ENCODE peak calls at places on chromosome 5, in ten cellular contexts. S is lower lobe of right lung, X is fibroblast of pulmonary artery, A is astrocyte of the spinal cord, K is GM13977, D is omental fat pad, E is stomach, T is A549, B is AG09319, G is A673. F is an unnamed sample.

GRCh38 chr5:50440651-50441478 is at the start of gene EMB:
- DNase-seq in G (peak; percentile 71), K (peak; percentile 56), D (peak; percentile 26), S (peak; percentile 88), E (peak; percentile 66), X (peak; percentile 1), A (peak; percentile 29), B (no peak), T (peak; percentile 63), F (peak; percentile 70)

GRCh38 chr5:82820188-82820587 is 257.0 kb downstream of the TMEM167A start:
- DNase-seq in S (no peak), E (no peak), T (no peak), G (no peak), X (no peak), A (no peak), D (no peak), K (no peak), B (no peak), F (no peak)

GRCh38 chr5:90233496-90233895 is 176.1 kb downstream of the CETN3 start:
- DNase-seq in S (no peak), T (no peak), X (peak; percentile 2), A (peak; percentile 10), D (no peak), E (no peak), G (no peak), K (no peak), B (no peak), F (no peak)

GRCh38 chr5:151591144-151591819 is at the start of gene FAT2:
- DNase-seq in S (no peak), A (no peak), E (no peak), B (no peak), K (no peak), G (no peak), T (no peak), X (no peak), D (no peak), F (peak; percentile 33)

GRCh38 chr5:167639213-167639612 is 652.2 kb upstream of the WWC1 start:
- DNase-seq in X (peak; percentile 71), T (no peak), S (no peak), E (no peak), D (no peak), B (no peak), K (no peak), A (peak; percentile 57), G (peak; percentile 25), F (no peak)

GRCh38 chr5:146107901-146108300 is 2.5 kb upstream of the PLAC8L1 start:
- DNase-seq in B (no peak), A (peak; percentile 13), D (no peak), K (no peak), X (peak; percentile 38), E (no peak), S (no peak), G (no peak), T (no peak), F (no peak)

GRCh38 chr5:139740138-139740992 is 55.2 kb upstream of the PSD2 start:
- DNase-seq in K (peak; percentile 61), S (no peak), T (no peak), X (no peak), E (no peak), B (no peak), A (no peak), G (no peak), D (no peak), F (no peak)

GRCh38 chr5:139104577-139105271 is 93.4 kb downstream of the SIL1 start:
- DNase-seq in T (no peak), A (peak; percentile 91), D (peak; percentile 25), E (no peak), K (no peak), B (peak; percentile 87), S (no peak), X (peak; percentile 95), G (no peak), F (no peak)

GRCh38 chr5:35096209-35096608 is 48.5 kb upstream of the AGXT2 start:
- DNase-seq in S (no peak), K (no peak), D (no peak), X (no peak), E (no peak), T (no peak), A (no peak), B (no peak), G (no peak), F (no peak)

GRCh38 chr5:178307266-178308045 is 74.9 kb upstream of the PHYKPL start:
- DNase-seq in B (no peak), X (no peak), K (no peak), G (no peak), E (no peak), T (no peak), A (no peak), D (no peak), S (peak; percentile 42), F (no peak)

GRCh38 chr5:75668988-75669760 is 48.1 kb downstream of the POC5 start:
- DNase-seq in A (no peak), E (peak; percentile 62), G (no peak), T (peak; percentile 34), D (no peak), B (no peak), X (peak; percentile 25), S (no peak), K (peak; percentile 45), F (no peak)

GRCh38 chr5:14685757-14686156 is 21.2 kb downstream of the OTULIN start:
- DNase-seq in T (peak; percentile 56), B (no peak), A (peak; percentile 69), K (peak; percentile 63), S (no peak), E (no peak), D (no peak), G (peak; percentile 69), X (peak; percentile 74), F (peak; percentile 23)

GRCh38 chr5:137486707-137487106 is 12.4 kb downstream of the SPOCK1 start:
- DNase-seq in D (no peak), E (no peak), T (peak; percentile 30), G (no peak), S (no peak), B (no peak), K (no peak), X (peak; percentile 77), A (peak; percentile 84), F (no peak)

GRCh38 chr5:172407241-172407691 is 47.1 kb downstream of the SH3PXD2B start:
- DNase-seq in S (no peak), E (no peak), G (no peak), A (peak; percentile 45), X (no peak), B (no peak), T (no peak), K (no peak), D (no peak), F (no peak)

GRCh38 chr5:61801174-61801573 is 469.1 kb downstream of the ZSWIM6 start:
- DNase-seq in E (no peak), D (no peak), B (no peak), S (no peak), T (no peak), X (no peak), K (no peak), G (no peak), A (no peak), F (no peak)

GRCh38 chr5:157740211-157740610 is 3.3 kb upstream of the LSM11 start:
- DNase-seq in E (no peak), D (no peak), X (no peak), S (no peak), T (peak; percentile 42), B (no peak), A (no peak), G (no peak), K (peak; percentile 52), F (peak; percentile 9)
- TF ChIP-seq CTCF in E (peak; percentile 27), D (no peak), X (peak; percentile 55), S (peak; percentile 26), T (peak; percentile 65), B (peak; percentile 31), A (peak; percentile 56), G (peak; percentile 56), K (peak; percentile 65), F (peak; percentile 37)

GRCh38 chr5:80035839-80036238 is 691 bp downstream of the THBS4 start:
- DNase-seq in S (no peak), A (no peak), T (no peak), G (no peak), D (no peak), E (no peak), B (no peak), X (no peak), K (no peak), F (no peak)
- TF ChIP-seq CTCF in S (no peak), A (no peak), T (no peak), G (no peak), D (no peak), E (no peak), B (no peak), X (no peak), K (no peak), F (no peak)

GRCh38 chr5:176593273-176593869 is 16.6 kb downstream of the GPRIN1 start:
- DNase-seq in E (no peak), X (no peak), K (no peak), B (no peak), D (no peak), T (no peak), G (no peak), A (no peak), S (no peak), F (no peak)
- TF ChIP-seq CTCF in E (no peak), X (no peak), K (no peak), B (no peak), D (no peak), T (no peak), G (no peak), A (no peak), S (no peak), F (no peak)

GRCh38 chr5:135569755-135570452 is 8.9 kb downstream of the CXCL14 start:
- DNase-seq in S (no peak), D (no peak), E (peak; percentile 45), A (peak; percentile 17), K (no peak), T (peak; percentile 51), G (peak; percentile 64), X (peak; percentile 49), B (no peak), F (peak; percentile 48)
- TF ChIP-seq CTCF in S (peak; percentile 41), D (no peak), E (peak; percentile 25), A (peak; percentile 70), K (peak; percentile 45), T (peak; percentile 50), G (peak; percentile 56), X (peak; percentile 63), B (peak; percentile 72), F (peak; percentile 45)